ENCODE peak calls at places on chromosomes 16 and 17, in ten cellular contexts. K is NCI-H1092; S is fibroblast of the conjunctiva; C is AG20443; X is central memory CD8-positive, alpha-beta T cell; O is substantia nigra; Y is non-pigmented ciliary epithelial cell; T is NCI-H1105; L is iPS-NIHi11; Z is stimulated activated CD4-positive, alpha-beta T cell treated with anti-CD3 and anti-CD28 coated beads, Interleukin-12 subunit alpha, Interleukin-12 subunit beta, amount 100 ng/mL, for 4 hours. D is an unnamed sample.

GRCh38 chr16:9703731-9704130 is 478.5 kb downstream of the GRIN2A start:
- DNase-seq in L (no peak), T (no peak), X (no peak), Y (no peak), S (no peak), K (no peak), O (no peak), C (no peak), Z (no peak), D (no peak)

GRCh38 chr16:86952769-86953168 is 364.4 kb downstream of the C16orf95 start:
- DNase-seq in Z (no peak), O (no peak), L (no peak), Y (no peak), T (no peak), K (no peak), S (no peak), X (no peak), C (no peak), D (no peak)

GRCh38 chr16:53642094-53642493 is 61.6 kb downstream of the RPGRIP1L start:
- DNase-seq in T (no peak), C (no peak), X (no peak), S (no peak), O (no peak), K (no peak), Z (no peak), L (no peak), Y (no peak), D (no peak)

GRCh38 chr16:75506567-75506966 is 11.3 kb upstream of the CHST6 start:
- DNase-seq in Z (no peak), Y (peak), X (no peak), O (no peak), C (peak), T (no peak), K (no peak), S (peak), L (no peak), D (no peak)

GRCh38 chr17:64297467-64298088 is 34.5 kb upstream of the TEX2 start:
- DNase-seq in Y (no peak), K (no peak), X (no peak), C (no peak), Z (no peak), L (no peak), O (no peak), S (no peak), T (no peak), D (no peak)

GRCh38 chr17:40344321-40345160 is 20.0 kb downstream of the GJD3 start:
- DNase-seq in T (no peak), O (no peak), X (no peak), Y (no peak), S (no peak), Z (no peak), C (no peak), L (no peak), K (no peak), D (no peak)

GRCh38 chr17:43578352-43578698 is 32.2 kb upstream of the ETV4 start:
- DNase-seq in Y (no peak), C (no peak), O (no peak), L (no peak), T (no peak), S (no peak), X (no peak), K (no peak), Z (no peak), D (no peak)

GRCh38 chr16:89300976-89301360 is 83.5 kb downstream of the ZNF778 start:
- DNase-seq in K (no peak), Z (no peak), L (no peak), X (no peak), Y (no peak), T (no peak), C (no peak), S (no peak), O (no peak), D (no peak)

GRCh38 chr17:19933633-19934032 is 44.0 kb downstream of the AKAP10 start:
- DNase-seq in L (no peak), S (no peak), Z (no peak), Y (no peak), O (no peak), X (no peak), C (no peak), K (no peak), T (no peak), D (no peak)

GRCh38 chr17:69884361-69884760 is 190.7 kb upstream of the KCNJ16 start:
- DNase-seq in C (no peak), T (no peak), X (no peak), S (no peak), Y (no peak), K (no peak), Z (no peak), O (no peak), L (no peak), D (no peak)

GRCh38 chr16:87550510-87550961 is 51.8 kb upstream of the JPH3 start:
- DNase-seq in C (peak), O (peak), Z (peak), L (peak), T (no peak), Y (no peak), S (no peak), K (no peak), X (peak), D (peak)

GRCh38 chr16:75550211-75550662 is 5.8 kb downstream of the TMEM231 start:
- DNase-seq in L (peak), C (peak), Y (peak), T (no peak), X (no peak), S (no peak), O (peak), Z (no peak), K (no peak), D (peak)

GRCh38 chr17:70661342-70662222 is 492.2 kb downstream of the KCNJ2 start:
- DNase-seq in L (no peak), O (no peak), X (no peak), S (no peak), T (peak), K (peak), Z (no peak), Y (peak), C (peak), D (no peak)

GRCh38 chr16:47028767-47029377 is 55.4 kb upstream of the DNAJA2 start:
- DNase-seq in S (no peak), C (no peak), O (no peak), X (no peak), Z (no peak), T (no peak), Y (no peak), L (no peak), K (no peak), D (no peak)

GRCh38 chr17:29569245-29569950 is 897 bp downstream of the TP53I13 start:
- DNase-seq in K (no peak), O (no peak), C (peak), X (no peak), T (no peak), S (no peak), L (no peak), Z (no peak), Y (no peak), D (no peak)

GRCh38 chr16:1543085-1543896 is 9.8 kb downstream of the TMEM204 start:
- DNase-seq in T (no peak), S (peak), K (no peak), X (no peak), C (peak), Y (peak), Z (peak), O (peak), L (peak), D (peak)

GRCh38 chr17:64115871-64116534 is 13.9 kb downstream of the ERN1 start:
- DNase-seq in L (no peak), S (peak), K (no peak), Y (no peak), X (no peak), O (no peak), Z (no peak), C (peak), T (no peak), D (no peak)

GRCh38 chr17:52026075-52026474 is 132.4 kb downstream of the CA10 start:
- DNase-seq in X (no peak), L (no peak), Z (no peak), S (no peak), T (no peak), O (no peak), C (no peak), K (no peak), Y (no peak), D (no peak)

GRCh38 chr17:58783380-58783779 is 27.7 kb downstream of the PPM1E start:
- DNase-seq in C (no peak), T (peak), O (no peak), X (no peak), K (peak), S (no peak), Y (no peak), L (no peak), Z (no peak), D (no peak)

GRCh38 chr16:8673611-8674412 is 605 bp upstream of the ABAT start:
- DNase-seq in C (no peak), L (no peak), K (no peak), X (no peak), O (no peak), S (no peak), Y (no peak), T (no peak), Z (no peak), D (peak)

GRCh38 chr17:6413073-6413472 is 21.8 kb downstream of the AIPL1 start:
- DNase-seq in X (no peak), S (peak), K (no peak), C (peak), Z (no peak), L (peak), T (no peak), Y (peak), O (no peak), D (no peak)

GRCh38 chr16:67248401-67249177 is at the start of gene SLC9A5:
- DNase-seq in L (peak), O (peak), Z (peak), T (no peak), C (peak), S (no peak), X (no peak), K (no peak), Y (no peak), D (peak)

GRCh38 chr17:75542184-75542583 is 16.7 kb downstream of the LLGL2 start:
- DNase-seq in S (no peak), L (peak), C (no peak), O (no peak), Z (no peak), K (no peak), T (no peak), X (no peak), Y (no peak), D (no peak)

GRCh38 chr16:76777721-76778120 is 413.3 kb upstream of the MON1B start:
- DNase-seq in C (no peak), K (no peak), O (no peak), Z (no peak), S (no peak), Y (no peak), L (no peak), T (no peak), X (no peak), D (no peak)

GRCh38 chr16:6343157-6343556 is 989.5 kb upstream of the RBFOX1 start:
- DNase-seq in O (no peak), Y (no peak), T (no peak), L (peak), C (no peak), K (no peak), X (no peak), Z (no peak), S (no peak), D (no peak)

GRCh38 chr17:79272666-79273219 is 198.1 kb downstream of the ENGASE start:
- DNase-seq in Z (no peak), X (no peak), C (peak), O (no peak), T (peak), S (no peak), K (no peak), L (no peak), Y (no peak), D (no peak)

D was measured in endothelial cell.